ENCODE peak calls at places on chromosomes 12 and 14, in five cellular contexts. C, F, I, Q and S are unnamed samples.

GRCh38 chr14:67313153-67313552 is 46.5 kb downstream of the ATP6V1D start:
- DNase-seq in Q (no peak), I (no peak), C (no peak), F (no peak), S (no peak)

GRCh38 chr12:105922670-105923102 is 216.1 kb downstream of the NUAK1 start:
- DNase-seq in I (no peak), Q (no peak), F (no peak), C (peak), S (no peak)

GRCh38 chr12:122318607-122319311 is 52.5 kb upstream of the VPS33A start:
- DNase-seq in I (no peak), F (no peak), C (peak), Q (no peak), S (no peak)

GRCh38 chr14:31124197-31124596 is 83.4 kb downstream of the HECTD1 start:
- DNase-seq in I (no peak), Q (no peak), C (no peak), F (no peak), S (no peak)

GRCh38 chr12:103279444-103279843 is 216.3 kb downstream of the C12orf42 start:
- DNase-seq in I (no peak), C (no peak), F (no peak), Q (no peak), S (no peak)

GRCh38 chr12:6336859-6337744 is 4.8 kb downstream of the TNFRSF1A start:
- DNase-seq in F (peak), I (peak), C (no peak), Q (no peak), S (no peak)

GRCh38 chr12:86719381-86719780 is 463.2 kb upstream of the MGAT4C start:
- DNase-seq in I (no peak), Q (no peak), F (no peak), C (no peak), S (no peak)

GRCh38 chr12:28507055-28507454 is 316.8 kb downstream of the CCDC91 start:
- DNase-seq in I (no peak), Q (no peak), F (no peak), C (no peak), S (no peak)

GRCh38 chr14:105849933-105850626 is 323.7 kb downstream of the TMEM121 start:
- DNase-seq in I (peak), C (no peak), Q (no peak), F (no peak), S (peak)

GRCh38 chr14:49863483-49864262 is 11.1 kb upstream of the NEMF start:
- DNase-seq in Q (no peak), F (no peak), C (no peak), I (no peak), S (no peak)

GRCh38 chr12:66154776-66155175 is 15.0 kb downstream of the TMBIM4 start:
- DNase-seq in Q (no peak), I (no peak), C (no peak), F (no peak), S (no peak)

GRCh38 chr12:125922328-125922727 is 857.1 kb downstream of the AACS start:
- DNase-seq in I (no peak), F (no peak), Q (no peak), C (no peak), S (no peak)

GRCh38 chr14:96852823-96853422 is 55.7 kb downstream of the VRK1 start:
- DNase-seq in F (no peak), C (no peak), Q (no peak), I (no peak), S (no peak)

GRCh38 chr12:130337476-130338303 is at the start of gene PIWIL1:
- DNase-seq in Q (no peak), C (no peak), F (no peak), I (no peak), S (peak)

GRCh38 chr14:95659986-95660385 is 26.2 kb upstream of the TCL1B start:
- DNase-seq in C (no peak), I (no peak), Q (no peak), F (no peak), S (no peak)

GRCh38 chr14:90658541-90658967 is 157.7 kb downstream of the TTC7B start:
- DNase-seq in Q (no peak), C (peak), F (no peak), I (no peak), S (no peak)

GRCh38 chr14:53619625-53620324 is 336.9 kb downstream of the BMP4 start:
- DNase-seq in Q (no peak), C (no peak), I (no peak), F (no peak), S (no peak)

GRCh38 chr14:91606851-91607250 is 96.7 kb upstream of the PPP4R3A start:
- DNase-seq in C (no peak), F (no peak), I (no peak), Q (no peak), S (no peak)

GRCh38 chr14:52692248-52692962 is 3.0 kb downstream of the ERO1A start:
- DNase-seq in C (no peak), Q (no peak), F (no peak), I (no peak), S (no peak)

GRCh38 chr12:26696613-26697092 is 136.3 kb downstream of the ITPR2 start:
- DNase-seq in Q (no peak), I (no peak), C (no peak), F (no peak), S (no peak)